ENCODE peak calls at places on chromosomes 13 and 19, in four cellular contexts. D is prostate gland, F is K562, E is stomach. I is an unnamed sample.

GRCh38 chr13:19586904-19587634 is 25.7 kb upstream of the TPTE2 start:
- DNase-seq in F (peak), D (no peak), E (peak), I (peak)

GRCh38 chr19:38072776-38073411 is 151.1 kb downstream of the DPF1 start:
- DNase-seq in D (no peak), E (no peak), F (no peak), I (no peak)

GRCh38 chr19:14089412-14089661 is 1.2 kb downstream of the SAMD1 start:
- DNase-seq in E (no peak), F (no peak), D (no peak), I (no peak)

GRCh38 chr13:24923305-24923640 is 159.3 kb downstream of the RNF17 start:
- DNase-seq in F (peak), E (no peak), D (no peak), I (no peak)

GRCh38 chr19:11821474-11821873 is 7.4 kb downstream of the ZNF440 start:
- DNase-seq in D (no peak), F (peak), E (no peak), I (no peak)

GRCh38 chr13:94784066-94784465 is 71.7 kb upstream of the SOX21 start:
- DNase-seq in F (no peak), E (no peak), D (no peak), I (no peak)

GRCh38 chr19:54229146-54229545 is 6.3 kb upstream of the LILRB3 start:
- DNase-seq in F (no peak), E (no peak), D (no peak), I (no peak)

GRCh38 chr19:42529248-42529764 is 1.0 kb upstream of the CEACAM1 start:
- DNase-seq in E (peak), F (peak), D (peak), I (peak)

GRCh38 chr19:49701271-49701786 is 10.4 kb downstream of the CPT1C start:
- DNase-seq in F (no peak), D (no peak), E (no peak), I (no peak)

GRCh38 chr13:66469745-66470144 is 760.4 kb downstream of the PCDH9 start:
- DNase-seq in F (no peak), E (no peak), D (no peak), I (no peak)

GRCh38 chr13:92315265-92315664 is 911.3 kb upstream of the GPC6 start:
- DNase-seq in E (no peak), F (no peak), D (no peak), I (no peak)

GRCh38 chr19:40607898-40608621 is 6.9 kb downstream of the LTBP4 start:
- DNase-seq in F (no peak), D (no peak), E (no peak), I (no peak)
- H3K4me3 ChIP-seq in F (no peak), D (no peak), E (no peak), I (no peak)

GRCh38 chr19:19405919-19406877 is 723 bp downstream of the GATAD2A start:
- DNase-seq in E (peak), D (peak), F (peak), I (peak)

GRCh38 chr19:19409235-19410030 is 4.0 kb downstream of the GATAD2A start:
- DNase-seq in D (peak), E (no peak), F (no peak), I (peak)

GRCh38 chr19:19407640-19407933 is 2.1 kb downstream of the GATAD2A start:
- DNase-seq in F (no peak), E (no peak), D (no peak), I (no peak)

GRCh38 chr19:19404879-19405860 is at the start of gene GATAD2A:
- DNase-seq in F (peak), E (peak), D (peak), I (peak)

DNA sequence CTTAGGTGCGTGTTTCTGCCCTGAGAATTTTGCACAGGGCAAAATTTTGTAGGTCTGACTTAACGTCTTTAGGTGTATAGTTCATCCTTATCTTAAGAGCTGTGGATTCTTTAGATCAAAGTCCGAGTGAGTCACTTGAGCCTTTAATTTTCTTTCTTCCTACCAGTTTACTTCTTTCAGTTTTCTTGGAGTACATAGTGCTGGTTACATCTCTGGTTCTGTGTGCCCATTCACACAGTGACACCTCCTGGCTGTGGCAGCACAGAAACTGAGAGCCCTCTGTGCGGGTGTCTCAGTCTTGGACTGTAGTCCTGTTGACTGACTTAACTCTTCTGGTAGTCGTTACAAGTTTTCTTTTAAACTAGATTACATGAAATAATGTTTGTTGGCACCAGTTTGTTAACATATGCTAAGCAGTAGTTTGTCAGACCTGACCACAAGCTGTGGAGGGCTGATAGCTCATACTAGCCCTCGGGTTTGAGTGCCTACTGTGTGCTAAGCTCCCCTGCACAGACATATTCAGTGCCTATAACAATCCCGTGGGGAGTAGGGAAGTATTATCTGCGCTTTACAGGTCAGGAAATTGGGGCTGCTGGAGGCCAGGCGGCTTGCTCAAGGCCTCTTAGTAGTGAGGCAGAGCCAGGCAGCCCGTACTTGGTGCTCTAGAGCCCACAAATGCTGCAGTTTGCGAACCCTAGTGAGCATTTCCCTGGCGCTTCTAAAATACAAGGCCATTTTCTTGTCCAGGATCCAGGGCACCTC is 1.6 kb downstream of the GATAD2A start:
- DNase-seq in D (peak), F (peak), E (peak), I (peak)
- TF ChIP-seq CTCF in D (no peak), F (peak), E (no peak), I (peak)

GRCh38 chr13:39876258-39876657 is 220.8 kb downstream of the COG6 start:
- DNase-seq in F (no peak), E (no peak), D (no peak), I (no peak)

GRCh38 chr13:39875583-39875982 is 220.1 kb downstream of the COG6 start:
- DNase-seq in F (no peak), E (no peak), D (no peak), I (no peak)

GRCh38 chr13:39875111-39875510 is 219.6 kb downstream of the COG6 start:
- DNase-seq in D (no peak), F (no peak), E (no peak), I (no peak)

GRCh38 chr13:39877134-39877533 is 221.7 kb downstream of the COG6 start:
- DNase-seq in E (no peak), D (no peak), F (no peak), I (no peak)

DNA sequence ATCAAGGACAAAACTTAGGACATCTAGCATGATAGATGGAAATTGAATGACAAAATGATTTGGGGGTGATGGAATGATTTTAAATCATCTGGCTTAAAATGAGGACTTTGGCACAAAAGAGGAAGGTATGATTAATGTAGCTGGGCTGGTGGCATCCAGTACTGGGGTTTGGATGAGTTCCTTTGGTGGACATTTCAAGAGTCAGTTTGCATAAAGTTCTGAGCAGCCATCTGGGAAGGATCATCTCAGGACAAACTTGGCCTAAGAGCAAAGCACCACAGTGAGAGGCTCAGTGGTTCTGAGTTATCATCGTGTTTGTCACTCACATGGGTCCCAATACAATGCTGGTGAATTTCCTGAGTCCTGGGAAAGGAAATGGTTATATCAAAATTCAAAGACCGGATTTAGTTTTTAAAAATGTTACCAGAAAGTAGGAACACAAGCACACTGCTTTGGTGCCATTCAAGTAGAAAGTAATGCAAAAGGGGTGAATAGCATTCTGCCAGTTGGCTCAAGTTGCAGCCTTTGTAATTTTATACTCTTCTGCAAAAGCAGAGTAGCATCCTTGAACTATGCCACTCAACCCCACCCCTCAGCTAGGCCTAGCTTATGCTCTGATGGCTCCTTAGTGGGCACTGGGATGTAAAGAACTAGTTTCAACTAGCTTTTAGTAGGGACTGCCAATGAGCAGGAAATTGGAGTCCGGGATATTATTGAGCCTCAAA is 219.0 kb downstream of the COG6 start:
- DNase-seq in D (no peak), E (no peak), F (no peak), I (no peak)
- TF ChIP-seq POLR2AphosphoS5 in D (no peak), E (no peak), F (no peak), I (no peak)

GRCh38 chr13:99605417-99606321 is 104.4 kb downstream of the TM9SF2 start:
- DNase-seq in E (peak), F (peak), D (peak), I (peak)
- H3K4me3 ChIP-seq in E (peak), F (peak), D (peak), I (peak)

I was measured in spleen.